ENCODE peak calls at places on chromosome 21, in four cellular contexts. B is K562, W is HepG2, S is GM12878. R is an unnamed sample.

GRCh38 chr21:15272591-15272990 is 207.8 kb upstream of the NRIP1 start:
- DNase-seq in B (no peak), W (no peak), S (no peak), R (no peak)

GRCh38 chr21:33478858-33479678 is 706 bp downstream of the TMEM50B start:
- DNase-seq in B (peak; percentile 66), W (peak; percentile 10), S (no peak), R (no peak)

GRCh38 chr21:34989337-34990151 is 59.6 kb downstream of the RUNX1 start:
- DNase-seq in B (no peak), W (no peak), S (no peak), R (no peak)

GRCh38 chr21:38503588-38503987 is 5.3 kb upstream of the ERG start:
- DNase-seq in B (no peak), W (no peak), S (no peak), R (no peak)

GRCh38 chr21:41095983-41096382 is 72.0 kb upstream of the BACE2 start:
- DNase-seq in B (no peak), W (no peak), S (no peak), R (no peak)

GRCh38 chr21:45876381-45877159 is 105.0 kb upstream of the COL6A1 start:
- DNase-seq in B (no peak), W (no peak), S (no peak), R (no peak)

GRCh38 chr21:20308586-20308985 is 689.6 kb upstream of the NCAM2 start:
- DNase-seq in B (no peak), W (no peak), S (no peak), R (no peak)

GRCh38 chr21:35974801-35975200 is 85.5 kb downstream of the SETD4 start:
- DNase-seq in B (no peak), W (peak; percentile 75), S (no peak), R (no peak)

GRCh38 chr21:41729701-41730368 is 37.0 kb downstream of the RIPK4 start:
- DNase-seq in B (no peak), W (no peak), S (no peak), R (no peak)

GRCh38 chr21:15164678-15165303 is 100.0 kb upstream of the NRIP1 start:
- DNase-seq in B (no peak), W (peak; percentile 49), S (no peak), R (no peak)

GRCh38 chr21:17930102-17930501 is 110.9 kb upstream of the C21orf91 start:
- DNase-seq in B (no peak), W (no peak), S (no peak), R (no peak)

GRCh38 chr21:42312626-42313104 is 2.5 kb downstream of the TFF3 start:
- DNase-seq in B (no peak), W (no peak), S (no peak), R (no peak)

GRCh38 chr21:10463156-10463555 is 58.2 kb upstream of the TPTE start:
- DNase-seq in B (no peak), W (no peak), S (no peak), R (no peak)

GRCh38 chr21:20451051-20451450 is 547.2 kb upstream of the NCAM2 start:
- DNase-seq in B (no peak), W (no peak), S (no peak), R (no peak)

GRCh38 chr21:18041012-18041411 is 203.6 kb upstream of the CHODL start:
- DNase-seq in B (no peak), W (peak; percentile 45), S (no peak), R (peak; percentile 0)

GRCh38 chr21:41923641-41924342 is 30.0 kb downstream of the C2CD2 start:
- DNase-seq in B (no peak), W (no peak), S (no peak), R (no peak)

GRCh38 chr21:20292280-20292679 is 705.9 kb upstream of the NCAM2 start:
- DNase-seq in B (no peak), W (no peak), S (no peak), R (no peak)

GRCh38 chr21:46031484-46031883 is 49.9 kb downstream of the COL6A1 start:
- DNase-seq in B (no peak), W (no peak), S (no peak), R (no peak)

GRCh38 chr21:39669485-39669884 is 56.7 kb downstream of the B3GALT5 start:
- DNase-seq in B (no peak), W (no peak), S (no peak), R (no peak)

DNA sequence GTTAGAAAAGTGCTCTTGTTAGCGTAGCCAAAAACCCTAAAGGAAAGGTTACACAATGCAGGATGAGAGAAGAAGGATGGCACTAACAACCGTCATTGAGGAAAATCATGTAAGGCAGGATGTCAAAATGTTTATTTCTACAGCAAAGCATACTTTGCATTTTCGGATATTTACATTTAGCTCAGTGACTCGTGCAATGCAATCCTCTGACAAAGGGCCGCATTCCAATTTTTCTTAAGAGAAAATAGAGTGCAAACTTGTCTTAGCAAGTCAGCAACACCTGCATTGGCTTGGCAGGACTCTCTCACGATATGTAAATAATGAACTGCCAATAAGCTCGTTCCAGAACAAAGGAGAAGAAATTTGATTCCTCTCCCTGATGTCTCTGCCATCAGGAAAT is 33.3 kb downstream of the TIAM1 start:
- DNase-seq in B (no peak), W (no peak), S (no peak), R (no peak)
- TF ChIP-seq JUNB in B (no peak), W (no peak), S (no peak), R (no peak)

DNA sequence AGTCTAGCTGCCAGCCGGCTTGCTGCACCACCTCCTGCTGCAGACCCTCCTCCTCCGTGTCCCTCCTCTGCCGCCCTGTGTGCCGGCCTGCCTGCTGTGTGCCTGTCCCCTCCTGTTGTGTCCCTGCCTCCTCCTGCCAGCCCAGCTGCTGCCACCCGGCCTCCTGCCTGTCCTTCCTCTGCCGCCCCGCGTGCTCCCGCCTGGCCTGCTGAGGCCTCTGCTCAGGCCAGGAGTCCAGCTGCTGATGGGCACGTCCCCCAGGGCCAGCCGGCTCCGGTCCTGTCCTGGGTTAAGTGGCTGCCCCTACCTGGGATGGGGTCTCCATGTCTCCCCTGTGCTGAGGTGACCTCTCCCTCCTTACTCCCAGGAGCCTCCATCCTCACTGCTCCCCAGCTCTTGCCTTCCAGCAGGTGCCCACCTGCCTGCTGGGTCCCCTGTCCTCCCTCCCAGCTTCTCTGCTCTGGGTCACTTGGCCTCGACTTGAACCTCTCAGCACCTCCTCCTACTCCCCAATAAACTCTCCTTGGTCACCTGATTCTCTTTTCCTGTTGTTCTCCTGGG is 870 bp downstream of the KRTAP10-8 start:
- DNase-seq in B (no peak), W (no peak), S (no peak), R (no peak)
- TF ChIP-seq MAX in B (no peak), W (no peak), S (no peak), R (no peak)

DNA sequence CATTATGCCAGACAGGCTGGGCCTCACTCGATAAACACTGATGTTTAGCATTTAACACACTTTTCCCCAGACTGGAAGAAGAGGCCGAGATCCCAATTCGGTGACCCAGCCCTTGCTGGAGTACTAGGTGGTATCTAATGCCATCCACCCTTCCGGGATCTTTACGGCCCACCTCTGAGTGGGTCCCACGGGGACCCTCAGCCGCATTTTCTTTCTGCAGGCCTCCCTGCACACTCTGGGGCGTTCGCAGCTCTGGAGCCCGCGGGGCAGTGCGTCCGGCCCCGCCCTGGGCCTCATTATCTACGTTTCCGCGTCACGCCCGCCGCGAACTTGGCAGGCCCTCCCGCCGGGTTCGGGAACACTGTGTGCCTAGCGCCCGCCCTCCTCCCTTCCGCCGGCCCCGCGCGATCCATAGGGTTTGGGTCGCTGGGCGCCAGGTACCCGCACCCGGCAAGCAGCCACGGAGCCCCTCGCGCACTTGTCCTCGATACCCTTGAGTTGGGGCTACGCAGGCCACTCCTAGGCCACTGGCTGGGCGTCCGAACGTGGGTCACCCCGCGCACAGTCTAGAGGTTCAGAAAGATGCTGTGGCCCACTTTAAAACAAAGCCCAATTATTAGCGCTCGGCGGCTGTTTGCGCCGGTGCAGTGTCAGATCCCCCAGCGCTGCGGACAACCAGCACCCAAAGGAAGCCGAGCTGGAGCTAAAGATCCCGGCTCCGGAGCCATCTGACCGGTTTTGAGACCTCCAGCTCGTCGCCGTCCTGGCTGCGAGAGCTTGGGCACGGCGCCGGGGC is 942 bp upstream of the EVA1C start:
- DNase-seq in B (peak; percentile 59), W (no peak), S (no peak), R (peak; percentile 40)
- TF ChIP-seq JUNB in B (no peak), W (no peak), S (no peak), R (no peak)

DNA sequence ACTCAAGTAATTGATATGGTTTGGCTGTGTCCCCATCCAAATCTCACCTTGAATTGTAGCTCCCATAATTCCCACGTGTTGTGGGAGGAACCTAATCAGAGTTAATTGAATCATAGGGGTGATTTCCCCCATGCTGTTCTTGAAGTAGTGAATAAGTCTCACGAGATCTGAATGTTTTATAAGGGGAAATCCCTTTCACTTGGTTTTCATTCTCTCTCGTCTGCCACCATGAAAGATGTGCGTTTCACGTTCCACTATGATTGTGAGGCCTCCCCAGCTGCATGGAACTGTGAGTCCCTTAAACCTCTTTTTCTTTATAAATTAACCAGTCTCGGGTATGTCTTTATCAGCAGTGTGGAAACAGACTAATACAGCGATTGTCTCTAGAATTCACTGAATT is 135.4 kb downstream of the BACH1 start:
- DNase-seq in B (no peak), W (no peak), S (peak; percentile 1), R (no peak)
- TF ChIP-seq MAX in B (no peak), W (no peak), S (no peak), R (no peak)

GRCh38 chr21:37149411-37149810 is 76.4 kb downstream of the TTC3 start:
- DNase-seq in B (no peak), W (peak; percentile 4), S (no peak), R (no peak)
- TF ChIP-seq JUNB in B (no peak), W (no peak), S (no peak), R (no peak)

GRCh38 chr21:26451014-26451740 is 121.9 kb downstream of the CYYR1 start:
- DNase-seq in B (no peak), W (no peak), S (no peak), R (no peak)
- TF ChIP-seq MAX in B (no peak), W (no peak), S (no peak), R (no peak)

DNA sequence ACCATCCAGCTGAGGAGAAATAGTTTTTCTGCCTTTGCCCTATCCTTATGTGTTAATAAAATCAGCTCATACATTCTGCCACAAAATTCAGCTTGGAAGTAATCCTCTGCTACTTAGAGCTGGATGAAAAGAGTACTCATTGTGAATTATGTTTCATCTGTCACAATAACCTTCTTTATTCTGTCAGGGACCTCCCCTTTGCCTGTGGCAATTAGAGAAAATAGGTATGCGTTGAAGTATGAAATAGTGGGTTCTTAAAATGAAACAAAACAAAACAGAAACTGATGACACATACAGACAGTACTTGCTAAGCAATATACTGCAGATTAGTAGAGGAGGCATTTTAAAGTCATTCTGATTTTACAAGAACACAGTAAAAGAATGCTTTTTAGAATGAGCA is 578.5 kb downstream of the USP25 start:
- DNase-seq in B (no peak), W (no peak), S (no peak), R (no peak)
- TF ChIP-seq JUNB in B (no peak), W (no peak), S (peak; percentile 66), R (no peak)

GRCh38 chr21:43609501-43610340 is 49.6 kb downstream of the HSF2BP start:
- DNase-seq in B (no peak), W (peak; percentile 89), S (no peak), R (no peak)

GRCh38 chr21:43608225-43608624 is 51.1 kb downstream of the HSF2BP start:
- DNase-seq in B (no peak), W (no peak), S (no peak), R (no peak)

GRCh38 chr21:43613755-43614638 is 45.3 kb downstream of the HSF2BP start:
- DNase-seq in B (peak; percentile 34), W (no peak), S (peak; percentile 45), R (no peak)

GRCh38 chr21:43608664-43609063 is 50.6 kb downstream of the HSF2BP start:
- DNase-seq in B (no peak), W (no peak), S (no peak), R (no peak)

GRCh38 chr21:43611598-43612369 is 47.5 kb downstream of the HSF2BP start:
- DNase-seq in B (peak; percentile 76), W (peak; percentile 75), S (no peak), R (peak; percentile 58)
- TF ChIP-seq MAX in B (no peak), W (no peak), S (no peak), R (peak; percentile 42)